ENCODE peak calls at places on chromosomes 2 and 18, in eight cellular contexts. Z is A673, P is body of pancreas, O is lower lobe of right lung, V is spleen, B is pancreas, F is prostate gland, Q is vagina. N is an unnamed sample. For H3K9me3, the result is how much of the 10 kb centered on the place peaks cover.

GRCh38 chr18:23228102-23229051 is 93.1 kb downstream of the CABLES1 start:
- DNase-seq in B (no peak), P (no peak), O (no peak), Q (no peak), Z (peak), V (no peak), F (no peak), N (peak)

GRCh38 chr2:112633708-112634107 is 12.0 kb upstream of the SLC20A1 start:
- DNase-seq in P (no peak), Q (no peak), Z (no peak), V (no peak), F (no peak), O (no peak), B (no peak), N (no peak)

GRCh38 chr18:26717123-26717522 is 148.4 kb downstream of the AQP4 start:
- DNase-seq in V (no peak), O (no peak), Z (no peak), Q (no peak), F (no peak), B (no peak), P (no peak), N (no peak)

GRCh38 chr2:15939556-15939853 is 845 bp upstream of the MYCN start:
- DNase-seq in V (peak), O (peak), B (peak), F (peak), Q (no peak), Z (no peak), P (peak), N (no peak)

GRCh38 chr2:162149940-162150339 is 2.1 kb downstream of the GCG start:
- DNase-seq in P (no peak), Q (no peak), O (no peak), B (no peak), V (no peak), F (no peak), Z (no peak), N (no peak)

GRCh38 chr2:201260302-201260800 is at the start of gene CASP8:
- DNase-seq in V (peak), P (no peak), Z (peak), Q (no peak), B (no peak), O (peak), F (no peak), N (peak)

GRCh38 chr2:172574965-172575364 is 19.1 kb downstream of the PDK1 start:
- DNase-seq in O (no peak), F (no peak), Q (no peak), B (no peak), V (no peak), P (no peak), Z (no peak), N (no peak)

GRCh38 chr2:170969872-170970271 is 40.8 kb downstream of the GORASP2 start:
- DNase-seq in B (no peak), O (no peak), Z (no peak), V (no peak), Q (no peak), P (no peak), F (no peak), N (no peak)

GRCh38 chr2:11551569-11552259 is 17.9 kb downstream of the GREB1 start:
- DNase-seq in V (no peak), P (no peak), Z (no peak), B (no peak), Q (peak), O (no peak), F (no peak), N (no peak)

GRCh38 chr2:162118166-162119031 is 33.6 kb downstream of the GCG start:
- DNase-seq in P (peak), B (no peak), F (peak), O (no peak), V (no peak), Z (no peak), Q (no peak), N (peak)

GRCh38 chr2:20401495-20401855 is 45.4 kb upstream of the RHOB start:
- DNase-seq in O (no peak), V (no peak), P (no peak), F (peak), Q (no peak), B (no peak), Z (no peak), N (no peak)

GRCh38 chr2:218276986-218277755 is 6.9 kb downstream of the PNKD start:
- DNase-seq in F (no peak), B (peak), P (no peak), Q (no peak), V (peak), Z (no peak), O (peak), N (no peak)

GRCh38 chr2:237604960-237605359 is 14.4 kb upstream of the RAB17 start:
- DNase-seq in F (no peak), P (peak), V (no peak), B (peak), O (no peak), Q (no peak), Z (no peak), N (no peak)

GRCh38 chr2:43346619-43347018 is 120.2 kb upstream of the ZFP36L2 start:
- DNase-seq in Q (no peak), F (no peak), B (no peak), Z (no peak), O (no peak), P (no peak), V (no peak), N (no peak)

GRCh38 chr2:54613794-54614257 is 109.6 kb upstream of the EML6 start:
- DNase-seq in O (no peak), V (no peak), F (no peak), Q (no peak), P (peak), B (no peak), Z (peak), N (peak)

DNA sequence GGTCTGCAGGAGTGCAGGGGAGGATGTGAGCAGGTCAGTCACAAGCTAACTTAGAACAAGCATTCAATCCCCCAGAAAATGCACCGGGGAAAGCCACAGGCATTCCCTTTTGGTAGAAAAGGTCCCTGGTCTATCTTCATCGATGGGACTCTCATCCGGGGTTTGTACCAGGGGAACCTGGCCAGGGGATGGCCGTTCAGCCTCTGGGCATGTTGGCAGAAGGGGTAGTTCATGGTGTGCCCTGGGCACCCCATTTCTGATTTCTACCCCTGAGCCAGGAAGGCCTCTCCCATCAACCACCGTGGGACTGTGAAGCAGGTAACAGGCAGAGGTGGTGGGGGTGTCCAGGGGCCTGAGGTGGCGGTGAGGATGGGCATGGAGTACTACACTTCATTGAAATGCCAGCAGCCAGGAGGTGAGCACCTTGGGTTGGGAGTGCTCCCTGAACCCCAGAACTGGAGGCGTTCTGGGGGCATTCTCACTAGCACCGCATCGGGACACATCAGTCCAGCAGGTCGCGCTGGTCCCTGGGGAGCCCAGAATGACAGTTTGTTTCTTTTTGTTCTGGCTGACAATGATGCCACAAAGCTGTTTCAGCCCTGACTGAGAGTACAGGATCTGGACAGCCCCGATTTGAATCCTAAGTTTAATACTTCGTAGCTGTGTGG is 172.3 kb downstream of the SMAD7 start:
- DNase-seq in V (no peak), B (no peak), P (no peak), O (peak), Z (no peak), Q (no peak), F (no peak), N (no peak)
- H3K27ac ChIP-seq in V (no peak), B (no peak), P (no peak), O (peak), Z (no peak), Q (no peak), F (no peak), N (no peak)

GRCh38 chr2:63055510-63056308 is 5.1 kb downstream of the OTX1 start:
- DNase-seq in O (no peak), F (no peak), B (no peak), V (no peak), Q (no peak), Z (no peak), P (peak), N (no peak)
- H3K9me3 ChIP-seq in O (under half), F (under half), B (under half), V (under half), Q (under half), Z (under half), P (under half), N (under half)

DNA sequence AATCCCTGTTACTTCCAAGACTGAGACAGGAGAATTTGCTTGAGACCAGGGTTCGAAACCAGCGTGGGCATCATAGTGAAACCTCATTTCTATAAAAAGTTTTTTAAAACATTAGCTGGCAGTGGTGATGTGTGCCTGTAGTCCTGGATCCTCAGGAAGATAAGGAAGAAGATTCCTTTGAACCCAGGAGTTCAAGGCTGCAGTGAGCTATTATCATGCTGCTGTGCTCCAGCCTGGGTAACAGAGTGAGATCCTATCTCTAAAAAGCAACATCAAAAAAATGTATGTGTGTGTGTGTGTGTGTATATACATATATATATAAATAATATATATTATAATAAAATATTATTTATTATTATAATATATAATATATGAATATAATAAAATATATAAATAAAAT is 1417.6 kb upstream of the CDH2 start:
- DNase-seq in F (no peak), V (no peak), Z (no peak), O (no peak), B (no peak), Q (no peak), P (no peak), N (no peak)
- H3K27ac ChIP-seq in F (no peak), V (no peak), Z (no peak), O (no peak), B (no peak), Q (no peak), P (no peak), N (no peak)

GRCh38 chr2:101930019-101930418 is 61.7 kb upstream of the IL1R2 start:
- DNase-seq in O (no peak), F (no peak), P (no peak), B (no peak), V (no peak), Z (no peak), Q (no peak), N (no peak)
- H3K9me3 ChIP-seq in O (under half), F (under half), P (under half), B (under half), V (under half), Z (under half), Q (under half), N (under half)

N was measured in astrocyte.